ENCODE peak calls at places on chromosomes 12 and 14, in six cellular contexts. One of them, this sample, is unnamed. For H3K4me1, the result is how much of the 10 kb centered on the place peaks cover.

GRCh38 chr14:59482471-59483331 is 1.5 kb downstream of the L3HYPDH start:
- DNase-seq in keratinocyte: peak
- DNase-seq in tibial artery: peak
- DNase-seq in heart left ventricle: peak
- DNase-seq in aorta: no peak
- DNase-seq in DND-41: no peak
- DNase-seq in this sample: peak

GRCh38 chr12:132558861-132559623 is 51.3 kb downstream of the LRCOL1 start:
- DNase-seq in keratinocyte: no peak
- DNase-seq in tibial artery: no peak
- DNase-seq in heart left ventricle: no peak
- DNase-seq in aorta: no peak
- DNase-seq in DND-41: peak
- DNase-seq in this sample: no peak

GRCh38 chr12:123388218-123388947 is 4.5 kb downstream of the KMT5A start:
- DNase-seq in keratinocyte: no peak
- DNase-seq in tibial artery: peak
- DNase-seq in heart left ventricle: peak
- DNase-seq in aorta: peak
- DNase-seq in DND-41: peak
- DNase-seq in this sample: peak

GRCh38 chr12:120817559-120818330 is 86.4 kb downstream of the SPPL3 start:
- DNase-seq in keratinocyte: no peak
- DNase-seq in tibial artery: no peak
- DNase-seq in heart left ventricle: no peak
- DNase-seq in aorta: no peak
- DNase-seq in DND-41: no peak
- DNase-seq in this sample: no peak

GRCh38 chr12:92735131-92735721 is 32.4 kb downstream of the PLEKHG7 start:
- DNase-seq in keratinocyte: no peak
- DNase-seq in tibial artery: no peak
- DNase-seq in heart left ventricle: no peak
- DNase-seq in aorta: no peak
- DNase-seq in DND-41: no peak
- DNase-seq in this sample: no peak

GRCh38 chr12:28132398-28132797 is 57.9 kb upstream of the CCDC91 start:
- DNase-seq in keratinocyte: no peak
- DNase-seq in tibial artery: no peak
- DNase-seq in heart left ventricle: no peak
- DNase-seq in aorta: no peak
- DNase-seq in DND-41: no peak
- DNase-seq in this sample: no peak

GRCh38 chr12:31387011-31387410 is 61.1 kb upstream of the SINHCAF start:
- DNase-seq in keratinocyte: no peak
- DNase-seq in tibial artery: no peak
- DNase-seq in heart left ventricle: no peak
- DNase-seq in aorta: no peak
- DNase-seq in DND-41: no peak
- DNase-seq in this sample: no peak

GRCh38 chr12:31370645-31371620 is 45.0 kb upstream of the SINHCAF start:
- DNase-seq in keratinocyte: no peak
- DNase-seq in tibial artery: no peak
- DNase-seq in heart left ventricle: no peak
- DNase-seq in aorta: no peak
- DNase-seq in DND-41: no peak
- DNase-seq in this sample: no peak

GRCh38 chr12:126747530-126748149 is 1519.3 kb upstream of the TMEM132C start:
- DNase-seq in keratinocyte: no peak
- DNase-seq in tibial artery: no peak
- DNase-seq in heart left ventricle: peak
- DNase-seq in aorta: no peak
- DNase-seq in DND-41: peak
- DNase-seq in this sample: peak

GRCh38 chr12:104213952-104214351 is 1.6 kb upstream of the TXNRD1 start:
- DNase-seq in keratinocyte: no peak
- DNase-seq in tibial artery: no peak
- DNase-seq in heart left ventricle: no peak
- DNase-seq in aorta: no peak
- DNase-seq in DND-41: no peak
- DNase-seq in this sample: no peak

GRCh38 chr12:50922820-50923219 is 29.5 kb upstream of the HIGD1C start:
- DNase-seq in keratinocyte: no peak
- DNase-seq in tibial artery: no peak
- DNase-seq in heart left ventricle: no peak
- DNase-seq in aorta: no peak
- DNase-seq in DND-41: no peak
- DNase-seq in this sample: no peak

GRCh38 chr12:119938049-119938667 is 50.9 kb upstream of the BICDL1 start:
- DNase-seq in keratinocyte: peak
- DNase-seq in tibial artery: peak
- DNase-seq in heart left ventricle: peak
- DNase-seq in aorta: no peak
- DNase-seq in DND-41: peak
- DNase-seq in this sample: no peak

GRCh38 chr12:58369576-58369975 is 428.2 kb downstream of the ATP23 start:
- DNase-seq in keratinocyte: no peak
- DNase-seq in tibial artery: no peak
- DNase-seq in heart left ventricle: no peak
- DNase-seq in aorta: no peak
- DNase-seq in DND-41: no peak
- DNase-seq in this sample: no peak

GRCh38 chr12:647039-647712 is 16.1 kb downstream of the NINJ2 start:
- DNase-seq in keratinocyte: no peak
- DNase-seq in tibial artery: no peak
- DNase-seq in heart left ventricle: no peak
- DNase-seq in aorta: no peak
- DNase-seq in DND-41: no peak
- DNase-seq in this sample: no peak

GRCh38 chr12:105205322-105206048 is 30.5 kb downstream of the APPL2 start:
- DNase-seq in keratinocyte: no peak
- DNase-seq in tibial artery: no peak
- DNase-seq in heart left ventricle: no peak
- DNase-seq in aorta: no peak
- DNase-seq in DND-41: no peak
- DNase-seq in this sample: no peak

GRCh38 chr12:107594995-107595394 is 90.6 kb upstream of the PWP1 start:
- DNase-seq in keratinocyte: no peak
- DNase-seq in tibial artery: no peak
- DNase-seq in heart left ventricle: no peak
- DNase-seq in aorta: no peak
- DNase-seq in DND-41: no peak
- DNase-seq in this sample: no peak

GRCh38 chr12:117037296-117038022 is 61.8 kb downstream of the TESC start:
- DNase-seq in keratinocyte: no peak
- DNase-seq in tibial artery: no peak
- DNase-seq in heart left ventricle: no peak
- DNase-seq in aorta: peak
- DNase-seq in DND-41: no peak
- DNase-seq in this sample: no peak

GRCh38 chr12:96236221-96236822 is 42.1 kb downstream of the ELK3 start:
- DNase-seq in keratinocyte: no peak
- DNase-seq in tibial artery: peak
- DNase-seq in heart left ventricle: no peak
- DNase-seq in aorta: no peak
- DNase-seq in DND-41: peak
- DNase-seq in this sample: peak

DNA sequence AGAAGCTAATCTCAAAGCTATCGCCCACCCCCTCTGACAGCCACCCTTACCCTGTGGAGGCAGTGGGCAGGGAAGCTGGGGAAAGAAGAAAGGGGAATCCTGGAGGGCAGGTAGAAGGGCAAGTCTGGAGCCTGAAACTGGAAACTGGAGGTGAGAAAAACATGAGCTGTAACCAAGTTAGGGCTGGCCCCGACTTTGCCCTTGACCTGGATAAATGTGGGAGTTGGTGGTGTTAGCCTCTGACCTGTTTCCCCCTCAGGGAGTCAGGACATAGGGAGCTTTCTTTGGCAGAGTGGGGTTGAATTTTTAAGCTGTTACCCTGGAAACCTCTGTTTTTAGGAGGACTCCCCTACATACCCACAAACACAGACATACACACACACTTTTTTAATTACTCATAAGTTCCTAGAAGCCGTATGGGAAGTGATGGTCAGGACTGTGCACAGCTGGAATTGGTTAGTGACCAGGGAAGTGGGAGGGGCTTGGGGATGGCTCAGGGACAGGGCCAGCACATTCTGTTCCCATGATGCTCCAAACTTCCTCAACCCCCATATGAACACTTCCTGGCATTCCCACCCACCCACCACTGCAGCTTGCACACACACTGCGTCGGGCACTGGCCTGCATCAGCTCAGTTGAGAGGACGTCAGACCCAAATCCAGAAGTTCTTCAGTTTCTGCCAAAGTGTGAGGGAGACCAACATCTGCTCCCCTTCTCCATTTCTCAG is 5.0 kb upstream of the MMP19 start:
- DNase-seq in keratinocyte: peak
- DNase-seq in tibial artery: peak
- DNase-seq in heart left ventricle: peak
- DNase-seq in aorta: peak
- DNase-seq in DND-41: no peak
- DNase-seq in this sample: peak
- H3K4me3 ChIP-seq in keratinocyte: no peak
- H3K4me3 ChIP-seq in tibial artery: peak
- H3K4me3 ChIP-seq in heart left ventricle: peak
- H3K4me3 ChIP-seq in aorta: no peak
- H3K4me3 ChIP-seq in DND-41: no peak
- H3K4me3 ChIP-seq in this sample: no peak

DNA sequence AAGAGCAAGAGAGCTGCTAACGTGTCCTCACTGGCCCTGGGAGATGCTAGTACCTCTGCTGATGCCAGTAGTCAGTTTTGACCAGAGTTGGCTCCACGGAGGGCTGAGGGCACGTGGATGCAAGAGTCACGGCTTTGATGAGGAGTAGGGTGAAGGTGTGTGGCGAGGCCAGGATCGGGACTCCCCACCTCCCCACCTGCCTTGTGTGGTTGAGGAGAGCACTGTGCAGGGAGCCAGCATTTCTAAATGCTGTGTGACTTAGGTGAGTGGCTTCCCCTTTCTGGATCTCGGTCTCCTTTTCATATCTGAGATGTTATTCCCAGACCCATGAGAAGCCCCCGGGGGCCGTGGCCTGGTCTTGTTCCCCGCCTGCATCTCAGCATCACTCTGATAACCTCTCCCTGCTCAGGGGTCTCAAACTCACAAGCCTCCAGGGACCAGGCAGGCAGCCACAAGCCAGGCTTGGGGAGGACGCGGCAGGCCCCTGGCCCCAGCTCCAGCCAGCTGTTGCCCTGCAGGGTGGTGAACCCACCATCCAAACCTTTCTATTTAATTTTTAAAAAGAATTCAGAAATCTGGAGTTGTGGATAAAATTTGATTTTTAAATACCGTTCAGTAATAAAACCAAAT is 32.1 kb downstream of the MVK start:
- DNase-seq in keratinocyte: no peak
- DNase-seq in tibial artery: no peak
- DNase-seq in heart left ventricle: no peak
- DNase-seq in aorta: no peak
- DNase-seq in DND-41: no peak
- DNase-seq in this sample: no peak
- H3K4me1 ChIP-seq in keratinocyte: under half
- H3K4me1 ChIP-seq in tibial artery: under half
- H3K4me1 ChIP-seq in heart left ventricle: under half
- H3K4me1 ChIP-seq in aorta: under half
- H3K4me1 ChIP-seq in DND-41: under half
- H3K4me1 ChIP-seq in this sample: under half

GRCh38 chr14:51540364-51540763 is 111.3 kb upstream of the FRMD6 start:
- DNase-seq in keratinocyte: no peak
- DNase-seq in tibial artery: no peak
- DNase-seq in heart left ventricle: no peak
- DNase-seq in aorta: no peak
- DNase-seq in DND-41: no peak
- DNase-seq in this sample: no peak

GRCh38 chr14:51544426-51544825 is 107.3 kb upstream of the FRMD6 start:
- DNase-seq in keratinocyte: no peak
- DNase-seq in tibial artery: no peak
- DNase-seq in heart left ventricle: no peak
- DNase-seq in aorta: no peak
- DNase-seq in DND-41: no peak
- DNase-seq in this sample: no peak

GRCh38 chr14:51538973-51539372 is 112.7 kb upstream of the FRMD6 start:
- DNase-seq in keratinocyte: no peak
- DNase-seq in tibial artery: no peak
- DNase-seq in heart left ventricle: no peak
- DNase-seq in aorta: no peak
- DNase-seq in DND-41: no peak
- DNase-seq in this sample: no peak

GRCh38 chr14:51535443-51536044 is 116.2 kb upstream of the FRMD6 start:
- DNase-seq in keratinocyte: no peak
- DNase-seq in tibial artery: no peak
- DNase-seq in heart left ventricle: no peak
- DNase-seq in aorta: no peak
- DNase-seq in DND-41: no peak
- DNase-seq in this sample: no peak

DNA sequence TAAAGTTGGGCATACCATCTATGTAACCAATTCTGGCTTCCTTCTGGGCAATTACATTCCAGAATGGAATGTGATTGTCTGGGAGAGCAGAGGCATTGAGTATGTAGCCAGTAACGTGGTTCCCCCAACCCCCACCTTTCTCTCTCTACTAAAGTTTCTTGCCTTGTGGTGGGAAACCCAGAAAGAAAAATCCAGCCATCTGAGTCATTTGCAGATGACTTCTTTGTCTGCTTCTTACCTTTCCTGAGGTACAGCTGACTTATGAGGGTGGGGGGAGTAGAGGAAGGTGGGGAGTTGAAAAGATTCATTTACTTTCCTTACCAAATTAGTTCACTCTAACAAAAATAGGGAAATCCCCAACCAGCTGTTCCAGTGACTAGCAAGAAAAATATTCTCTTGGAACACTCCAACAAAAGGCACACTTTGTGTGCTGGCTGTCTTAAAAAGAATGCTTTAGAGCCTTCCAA is 112.1 kb upstream of the FRMD6 start:
- DNase-seq in keratinocyte: peak
- DNase-seq in tibial artery: no peak
- DNase-seq in heart left ventricle: no peak
- DNase-seq in aorta: no peak
- DNase-seq in DND-41: no peak
- DNase-seq in this sample: no peak
- H3K27ac ChIP-seq in keratinocyte: peak
- H3K27ac ChIP-seq in tibial artery: no peak
- H3K27ac ChIP-seq in heart left ventricle: no peak
- H3K27ac ChIP-seq in aorta: no peak
- H3K27ac ChIP-seq in DND-41: no peak
- H3K27ac ChIP-seq in this sample: no peak

DNA sequence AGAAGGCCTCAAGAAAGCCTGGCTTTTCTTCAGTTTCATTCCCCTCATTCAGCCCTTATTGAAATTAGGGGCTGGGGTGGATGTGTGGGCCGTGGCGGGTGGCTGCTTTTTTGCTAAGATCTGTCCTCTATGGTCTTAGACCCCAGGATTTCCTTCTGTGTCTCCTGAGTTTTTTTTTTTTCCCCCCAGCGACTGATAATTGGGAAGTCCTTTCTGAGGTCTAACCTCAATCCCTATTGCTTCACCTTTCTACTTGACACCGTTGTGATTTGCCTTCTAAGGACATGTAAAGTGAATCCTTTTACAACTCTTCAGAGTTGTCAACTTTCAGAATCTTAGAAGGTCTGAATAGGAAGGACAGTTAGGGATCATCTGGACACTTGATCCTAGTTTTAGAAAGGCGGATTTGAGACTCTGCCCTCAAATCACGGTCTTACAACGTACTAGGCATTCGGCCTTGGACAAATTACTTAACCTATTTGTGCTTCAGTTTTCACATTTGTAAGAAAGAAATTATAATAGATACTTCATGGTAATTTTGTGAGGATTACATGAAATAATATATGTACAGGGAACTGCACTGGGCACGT is 4.4 kb downstream of the GPR84 start:
- DNase-seq in keratinocyte: no peak
- DNase-seq in tibial artery: no peak
- DNase-seq in heart left ventricle: no peak
- DNase-seq in aorta: no peak
- DNase-seq in DND-41: no peak
- DNase-seq in this sample: no peak
- H3K4me3 ChIP-seq in keratinocyte: peak
- H3K4me3 ChIP-seq in tibial artery: peak
- H3K4me3 ChIP-seq in heart left ventricle: peak
- H3K4me3 ChIP-seq in aorta: peak
- H3K4me3 ChIP-seq in DND-41: peak
- H3K4me3 ChIP-seq in this sample: peak